ENCODE peak calls at places on chromosome X, in nine cellular contexts. N, R, K, X, V, B, Y, L and U are unnamed samples.

GRCh38 chrX:74925210-74926088 is at the start of gene NEXMIF:
- DNase-seq in N (peak; percentile 53), R (no peak), K (no peak), X (peak; percentile 79), V (no peak), B (peak; percentile 29), Y (peak; percentile 28), L (peak; percentile 53), U (peak; percentile 41)

GRCh38 chrX:129939986-129940385 is 34.0 kb downstream of the UTP14A start:
- DNase-seq in N (no peak), R (no peak), K (no peak), X (no peak), V (no peak), B (no peak), Y (no peak), L (no peak), U (no peak)

GRCh38 chrX:79524642-79525041 is 157.5 kb upstream of the ITM2A start:
- DNase-seq in N (no peak), R (no peak), K (no peak), X (no peak), V (no peak), B (no peak), Y (peak; percentile 2), L (no peak), U (no peak)

GRCh38 chrX:104913348-104913747 is 307.1 kb downstream of the TEX13A start:
- DNase-seq in N (no peak), R (peak; percentile 30), K (no peak), X (no peak), V (no peak), B (no peak), Y (no peak), L (no peak), U (no peak)

GRCh38 chrX:153474718-153475117 is 4.3 kb upstream of the HAUS7 start:
- DNase-seq in N (peak; percentile 64), R (no peak), K (peak; percentile 27), X (peak; percentile 87), V (no peak), B (peak; percentile 47), Y (peak; percentile 8), L (peak; percentile 85), U (peak; percentile 41)

GRCh38 chrX:10157545-10157944 is 770 bp downstream of the CLCN4 start:
- DNase-seq in N (no peak), R (no peak), K (no peak), X (no peak), V (no peak), B (no peak), Y (no peak), L (no peak), U (no peak)

GRCh38 chrX:43108828-43109227 is 330.9 kb upstream of the PPP1R2C start:
- DNase-seq in N (no peak), R (no peak), K (no peak), X (no peak), V (no peak), B (no peak), Y (no peak), L (no peak), U (no peak)

GRCh38 chrX:81195712-81196111 is 6.0 kb downstream of the HMGN5 start:
- DNase-seq in N (peak; percentile 68), R (peak; percentile 42), K (peak; percentile 64), X (no peak), V (no peak), B (peak; percentile 45), Y (peak; percentile 49), L (peak; percentile 64), U (peak; percentile 50)

GRCh38 chrX:287670-288069 is 6.5 kb downstream of the PLCXD1 start:
- DNase-seq in N (no peak), R (no peak), K (no peak), X (no peak), V (no peak), B (no peak), Y (no peak), L (peak; percentile 13), U (no peak)

GRCh38 chrX:72268601-72269365 is 8.3 kb downstream of the RPS4X start:
- DNase-seq in N (no peak), R (no peak), K (no peak), X (no peak), V (no peak), B (no peak), Y (no peak), L (no peak), U (no peak)

GRCh38 chrX:13091111-13091765 is 46.8 kb upstream of the FAM9C start:
- DNase-seq in N (no peak), R (no peak), K (no peak), X (no peak), V (no peak), B (no peak), Y (peak; percentile 85), L (no peak), U (peak; percentile 66)

GRCh38 chrX:69060631-69061408 is 104.4 kb downstream of the PJA1 start:
- DNase-seq in N (peak; percentile 56), R (peak; percentile 48), K (no peak), X (no peak), V (peak; percentile 55), B (no peak), Y (no peak), L (peak; percentile 71), U (no peak)

GRCh38 chrX:63350551-63350950 is 581 bp downstream of the SPIN4 start:
- DNase-seq in N (peak; percentile 34), R (peak; percentile 40), K (no peak), X (peak; percentile 75), V (no peak), B (no peak), Y (peak; percentile 16), L (no peak), U (no peak)

GRCh38 chrX:40660381-40660780 is 13.0 kb upstream of the CXorf38 start:
- DNase-seq in N (no peak), R (no peak), K (no peak), X (no peak), V (no peak), B (no peak), Y (no peak), L (no peak), U (no peak)

GRCh38 chrX:10797493-10797892 is 177.1 kb upstream of the MID1 start:
- DNase-seq in N (no peak), R (no peak), K (no peak), X (no peak), V (no peak), B (no peak), Y (no peak), L (no peak), U (no peak)

GRCh38 chrX:43718956-43719355 is 62.9 kb downstream of the MAOA start:
- DNase-seq in N (no peak), R (peak; percentile 21), K (no peak), X (no peak), V (no peak), B (no peak), Y (no peak), L (no peak), U (no peak)

GRCh38 chrX:107935664-107936433 is 46.3 kb downstream of the TEX13B start:
- DNase-seq in N (no peak), R (no peak), K (no peak), X (no peak), V (no peak), B (no peak), Y (no peak), L (no peak), U (no peak)

GRCh38 chrX:34365482-34365881 is 233.4 kb upstream of the FAM47A start:
- DNase-seq in N (no peak), R (peak; percentile 32), K (no peak), X (no peak), V (no peak), B (no peak), Y (no peak), L (no peak), U (no peak)

GRCh38 chrX:14865201-14865600 is 7.7 kb downstream of the FANCB start:
- DNase-seq in N (no peak), R (no peak), K (no peak), X (no peak), V (no peak), B (no peak), Y (no peak), L (no peak), U (no peak)

GRCh38 chrX:154002215-154002719 is 17.4 kb downstream of the IRAK1 start:
- DNase-seq in N (no peak), R (peak; percentile 71), K (peak; percentile 54), X (peak; percentile 91), V (no peak), B (no peak), Y (peak; percentile 85), L (no peak), U (no peak)

GRCh38 chrX:134236690-134237362 is at the start of gene CCDC160:
- DNase-seq in N (peak; percentile 74), R (peak; percentile 8), K (no peak), X (peak; percentile 81), V (no peak), B (no peak), Y (peak; percentile 10), L (peak; percentile 80), U (no peak)

GRCh38 chrX:153032397-153033118 is 23.7 kb upstream of the PNMA3 start:
- DNase-seq in N (peak; percentile 75), R (no peak), K (peak; percentile 60), X (peak; percentile 92), V (no peak), B (peak; percentile 62), Y (peak; percentile 63), L (peak; percentile 82), U (peak; percentile 75)

GRCh38 chrX:115571712-115572111 is 10.7 kb downstream of the PLS3 start:
- DNase-seq in N (no peak), R (no peak), K (no peak), X (no peak), V (no peak), B (no peak), Y (no peak), L (no peak), U (no peak)